ENCODE peak calls at places on chromosomes 4 and X, in ten cellular contexts. N, T, X, L, B, J, A, Q, Y and G are unnamed samples. For H3K4me1, the result is how much of the 10 kb centered on the place peaks cover.

GRCh38 chr4:175273995-175274753 is 356.0 kb downstream of the ADAM29 start:
- DNase-seq in Q (no peak), A (no peak), L (no peak), J (peak), Y (no peak), N (no peak), X (peak), B (no peak), T (no peak), G (no peak)

GRCh38 chr4:173748353-173748752 is 218.3 kb upstream of the HAND2 start:
- DNase-seq in T (no peak), X (no peak), J (peak), B (peak), N (no peak), Q (no peak), Y (no peak), A (no peak), L (no peak), G (no peak)

GRCh38 chr4:153447175-153447887 is 18.8 kb upstream of the TMEM131L start:
- DNase-seq in T (no peak), N (no peak), Y (no peak), L (no peak), X (no peak), A (no peak), J (peak), B (peak), Q (no peak), G (no peak)

GRCh38 chr4:53553486-53554210 is 37.6 kb downstream of the LNX1 start:
- DNase-seq in L (no peak), N (no peak), J (no peak), A (no peak), Y (no peak), Q (no peak), T (no peak), X (no peak), B (no peak), G (no peak)

GRCh38 chr4:4480685-4481393 is 61.0 kb downstream of the STX18 start:
- DNase-seq in L (no peak), X (no peak), J (peak), Y (no peak), Q (no peak), T (no peak), B (peak), N (peak), A (no peak), G (no peak)

GRCh38 chrX:37763400-37763799 is 16.5 kb upstream of the CYBB start:
- DNase-seq in Y (no peak), T (no peak), J (no peak), A (no peak), N (no peak), L (no peak), B (no peak), X (no peak), Q (no peak), G (no peak)

GRCh38 chrX:84188320-84188834 is 378 bp upstream of the RPS6KA6 start:
- DNase-seq in X (peak), Q (peak), Y (no peak), T (peak), B (peak), N (peak), A (peak), L (no peak), J (peak), G (peak)

GRCh38 chr4:75289843-75290616 is 224.2 kb downstream of the RCHY1 start:
- DNase-seq in A (peak), Q (peak), N (no peak), L (no peak), Y (no peak), J (peak), X (no peak), B (peak), T (no peak), G (no peak)

GRCh38 chrX:134548257-134548732 is 88.3 kb downstream of the HPRT1 start:
- DNase-seq in A (no peak), Y (no peak), X (no peak), Q (no peak), L (no peak), B (peak), J (peak), N (no peak), T (no peak), G (no peak)

GRCh38 chr4:105822061-105822460 is 73.2 kb upstream of the NPNT start:
- DNase-seq in L (no peak), B (no peak), Q (no peak), N (no peak), J (no peak), X (no peak), Y (no peak), T (no peak), A (no peak), G (no peak)

GRCh38 chrX:290476-291166 is 9.4 kb downstream of the PLCXD1 start:
- DNase-seq in L (no peak), J (no peak), Q (no peak), Y (no peak), N (peak), A (no peak), B (no peak), X (no peak), T (peak), G (peak)

GRCh38 chrX:115233497-115234219 is at the start of gene LRCH2:
- DNase-seq in X (peak), T (peak), A (no peak), Q (no peak), B (peak), N (peak), L (peak), J (peak), Y (no peak), G (peak)

GRCh38 chr4:158783775-158784174 is 14.9 kb downstream of the FNIP2 start:
- DNase-seq in T (no peak), L (no peak), B (peak), Y (no peak), J (peak), A (peak), Q (no peak), N (no peak), X (peak), G (no peak)

GRCh38 chrX:69029696-69030245 is 135.5 kb downstream of the PJA1 start:
- DNase-seq in A (no peak), L (no peak), N (no peak), Q (no peak), T (no peak), B (no peak), Y (no peak), J (no peak), X (no peak), G (no peak)

GRCh38 chr4:54318904-54319303 is 89.8 kb downstream of the PDGFRA start:
- DNase-seq in B (peak), J (peak), N (no peak), Y (no peak), A (peak), L (no peak), T (no peak), X (peak), Q (no peak), G (no peak)

GRCh38 chrX:3244955-3245354 is 101.5 kb downstream of the MXRA5 start:
- DNase-seq in J (no peak), L (no peak), A (peak), Y (no peak), N (no peak), Q (no peak), T (no peak), X (no peak), B (peak), G (no peak)

GRCh38 chr4:8217871-8218270 is 18.8 kb downstream of the SH3TC1 start:
- DNase-seq in Y (no peak), J (no peak), Q (no peak), L (no peak), T (no peak), B (no peak), A (no peak), N (peak), X (no peak), G (no peak)

GRCh38 chr4:94852601-94853000 is 94.8 kb downstream of the BMPR1B start:
- DNase-seq in J (no peak), T (no peak), Y (no peak), L (no peak), B (no peak), Q (no peak), A (no peak), X (no peak), N (no peak), G (no peak)

GRCh38 chr4:27043200-27043599 is 182.6 kb downstream of the STIM2 start:
- DNase-seq in A (no peak), J (no peak), L (no peak), X (no peak), Q (no peak), B (no peak), Y (no peak), T (no peak), N (no peak), G (no peak)

GRCh38 chr4:85510632-85510984 is 35.7 kb downstream of the ARHGAP24 start:
- DNase-seq in L (no peak), Q (no peak), B (no peak), X (no peak), T (no peak), A (no peak), J (no peak), N (no peak), Y (no peak), G (no peak)

GRCh38 chr4:60201052-60201673 is 999.0 kb upstream of the ADGRL3 start:
- DNase-seq in J (peak), N (peak), X (peak), B (peak), A (peak), T (peak), Q (peak), L (peak), Y (no peak), G (peak)

GRCh38 chr4:145887241-145887964 is 51.2 kb downstream of the ZNF827 start:
- DNase-seq in N (no peak), J (peak), Q (no peak), X (peak), L (no peak), T (no peak), A (no peak), B (peak), Y (peak), G (no peak)

GRCh38 chrX:49193542-49193964 is 6.4 kb downstream of the SYP start:
- DNase-seq in J (no peak), X (no peak), L (no peak), A (no peak), Y (no peak), N (no peak), Q (no peak), B (no peak), T (no peak), G (no peak)

GRCh38 chrX:20522420-20522819 is 255.7 kb upstream of the RPS6KA3 start:
- DNase-seq in B (no peak), N (no peak), X (no peak), Y (no peak), L (no peak), J (no peak), A (no peak), T (no peak), Q (no peak), G (no peak)

GRCh38 chrX:69093960-69094935 is 71.0 kb downstream of the PJA1 start:
- DNase-seq in J (peak), N (no peak), B (peak), L (peak), X (peak), A (peak), Y (no peak), Q (peak), T (peak), G (no peak)

GRCh38 chr4:84177831-84178230 is 321.3 kb downstream of the NKX6-1 start:
- DNase-seq in L (no peak), A (peak), Y (no peak), B (no peak), N (no peak), Q (no peak), J (no peak), X (no peak), T (no peak), G (no peak)

GRCh38 chr4:176444741-176445140 is 125.0 kb downstream of the SPCS3 start:
- DNase-seq in Y (no peak), X (peak), N (no peak), A (peak), T (no peak), B (peak), L (no peak), Q (no peak), J (peak), G (no peak)

GRCh38 chrX:112734250-112734649 is 54.5 kb upstream of the LHFPL1 start:
- DNase-seq in X (peak), Y (no peak), J (peak), T (no peak), L (no peak), B (peak), A (no peak), N (peak), Q (no peak), G (peak)

GRCh38 chr4:64584981-64585557 is 175.8 kb upstream of the TECRL start:
- DNase-seq in B (peak), L (no peak), A (peak), J (peak), T (no peak), N (no peak), Q (no peak), Y (no peak), X (peak), G (no peak)

GRCh38 chr4:123450393-123450792 is 53.8 kb downstream of the SPRY1 start:
- DNase-seq in J (no peak), B (no peak), A (no peak), Q (no peak), Y (no peak), N (no peak), X (no peak), T (no peak), L (no peak), G (no peak)

GRCh38 chr4:182010876-182011275 is 232.3 kb upstream of the TENM3 start:
- DNase-seq in B (peak), J (no peak), T (no peak), L (no peak), Y (no peak), X (peak), A (no peak), N (no peak), Q (no peak), G (no peak)

GRCh38 chr4:119746951-119747350 is 118.3 kb upstream of the PDE5A start:
- DNase-seq in L (no peak), T (no peak), A (no peak), B (peak), Y (no peak), Q (no peak), J (no peak), X (peak), N (no peak), G (no peak)

GRCh38 chr4:5758741-5759140 is 47.7 kb downstream of the EVC start:
- DNase-seq in L (no peak), X (peak), N (no peak), J (peak), B (peak), T (peak), Q (no peak), Y (peak), A (peak), G (no peak)

GRCh38 chr4:152430507-152430906 is 105.4 kb downstream of the FBXW7 start:
- DNase-seq in Q (no peak), B (no peak), X (no peak), N (no peak), T (no peak), J (no peak), Y (no peak), L (no peak), A (no peak), G (no peak)
- H3K4me3 ChIP-seq in Q (no peak), B (no peak), X (no peak), N (no peak), T (no peak), J (no peak), Y (no peak), L (no peak), A (no peak), G (no peak)

GRCh38 chr4:168610911-168611530 is 114.2 kb downstream of the PALLD start:
- DNase-seq in B (peak), X (no peak), A (no peak), T (no peak), L (no peak), N (no peak), J (no peak), Q (no peak), Y (no peak), G (no peak)

GRCh38 chr4:168613869-168614268 is 117.0 kb downstream of the PALLD start:
- DNase-seq in B (no peak), X (no peak), T (no peak), L (no peak), J (no peak), Y (no peak), N (no peak), Q (no peak), A (no peak), G (no peak)

GRCh38 chr4:168615294-168615693 is 118.4 kb downstream of the PALLD start:
- DNase-seq in X (peak), B (peak), N (no peak), J (no peak), Y (no peak), T (peak), A (no peak), L (no peak), Q (no peak), G (no peak)

GRCh38 chr4:168614316-168615057 is 117.6 kb downstream of the PALLD start:
- DNase-seq in A (no peak), B (no peak), L (no peak), X (peak), N (no peak), J (no peak), Q (no peak), Y (no peak), T (no peak), G (no peak)

DNA sequence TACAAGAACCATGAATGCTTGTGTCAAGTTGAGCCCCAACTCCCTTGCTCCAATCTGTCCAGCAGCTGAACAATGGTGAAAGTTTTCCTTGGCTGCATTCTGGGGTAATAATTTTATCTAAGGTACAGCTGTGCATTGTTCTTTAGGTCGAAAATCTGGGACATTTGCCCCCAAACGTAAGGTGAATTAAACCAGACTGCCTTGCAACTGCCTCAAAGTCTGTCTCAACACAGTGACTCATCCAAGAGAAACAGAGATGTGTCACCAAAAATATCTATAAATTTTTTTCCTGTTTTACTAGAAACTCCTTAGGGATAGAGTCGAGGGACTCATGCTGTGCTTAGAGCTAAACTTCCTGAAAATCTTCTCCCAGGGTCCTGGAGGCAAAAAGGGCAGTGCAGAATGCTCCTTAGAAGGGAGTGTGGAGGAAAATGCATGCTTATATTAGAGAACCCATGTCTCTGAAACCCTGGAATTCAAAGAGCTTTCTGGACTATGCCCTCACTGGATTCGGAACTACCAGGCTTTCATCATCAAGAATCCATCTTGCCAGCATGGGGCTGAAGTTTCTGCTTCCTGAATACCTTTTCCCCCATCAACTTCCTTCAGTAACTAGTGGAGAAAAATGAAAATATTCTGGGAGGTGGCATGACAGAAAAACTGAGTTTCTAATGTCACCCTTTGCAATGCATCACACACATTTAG is 115.7 kb downstream of the PALLD start:
- DNase-seq in N (no peak), Y (no peak), Q (no peak), T (no peak), X (peak), A (peak), J (peak), B (peak), L (no peak), G (no peak)
- H3K4me1 ChIP-seq in N (under half), Y (under half), Q (under half), T (half or more), X (under half), A (under half), J (under half), B (half or more), L (under half), G (under half)

GRCh38 chr4:38490753-38491446 is 173.1 kb upstream of the KLF3 start:
- DNase-seq in B (no peak), N (no peak), Y (no peak), X (no peak), Q (no peak), A (no peak), T (no peak), L (no peak), J (no peak), G (no peak)
- H3K4me3 ChIP-seq in B (peak), N (no peak), Y (no peak), X (no peak), Q (no peak), A (no peak), T (no peak), L (no peak), J (no peak), G (no peak)

GRCh38 chr4:88673886-88674285 is 23.7 kb downstream of the NAP1L5 start:
- DNase-seq in L (no peak), T (no peak), Q (no peak), N (no peak), J (no peak), B (no peak), A (no peak), X (no peak), Y (no peak), G (no peak)

GRCh38 chr4:88675543-88675942 is 22.1 kb downstream of the NAP1L5 start:
- DNase-seq in B (no peak), X (peak), Q (no peak), A (no peak), Y (no peak), L (no peak), N (no peak), J (no peak), T (no peak), G (no peak)

GRCh38 chr4:88674565-88674964 is 23.1 kb downstream of the NAP1L5 start:
- DNase-seq in X (peak), Y (no peak), T (no peak), Q (no peak), A (peak), B (peak), L (no peak), N (no peak), J (no peak), G (no peak)

GRCh38 chr4:88674989-88675388 is 22.6 kb downstream of the NAP1L5 start:
- DNase-seq in N (no peak), Y (no peak), T (no peak), A (peak), B (peak), J (peak), Q (no peak), X (peak), L (no peak), G (no peak)

DNA sequence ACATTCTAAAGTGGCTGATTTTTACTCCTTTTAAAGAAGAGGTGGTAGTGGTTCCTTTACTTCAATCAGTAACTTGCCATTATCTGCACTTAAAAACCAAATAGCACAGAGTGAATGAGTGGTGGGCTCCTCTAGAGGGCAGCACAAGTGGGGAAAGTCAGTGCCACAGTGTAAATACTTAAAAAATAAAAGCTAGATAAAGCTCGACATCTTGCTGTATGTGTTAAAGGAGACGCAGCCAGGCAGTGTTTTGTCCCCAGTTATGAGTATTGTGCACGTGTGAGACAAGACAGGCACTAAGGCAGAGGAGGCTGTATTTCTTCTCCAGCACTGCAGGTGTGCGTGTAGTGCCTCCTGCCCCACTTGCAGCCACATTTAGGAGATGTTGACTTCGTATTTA is 24.6 kb downstream of the NAP1L5 start:
- DNase-seq in A (peak), L (no peak), Y (no peak), N (no peak), Q (peak), J (peak), T (no peak), X (no peak), B (peak), G (no peak)
- H3K4me1 ChIP-seq in A (under half), L (under half), Y (under half), N (under half), Q (under half), J (under half), T (under half), X (under half), B (under half), G (under half)

GRCh38 chr4:185246453-185246852 is 37.1 kb downstream of the SNX25 start:
- DNase-seq in T (no peak), B (no peak), Q (no peak), A (no peak), L (no peak), N (no peak), Y (no peak), X (no peak), J (no peak), G (no peak)

GRCh38 chr4:185249105-185249504 is 39.7 kb downstream of the SNX25 start:
- DNase-seq in X (no peak), T (no peak), N (no peak), Y (no peak), J (no peak), A (no peak), L (no peak), Q (no peak), B (no peak), G (no peak)

GRCh38 chr4:185244763-185245162 is 35.4 kb downstream of the SNX25 start:
- DNase-seq in Q (no peak), A (no peak), X (no peak), J (peak), Y (no peak), L (no peak), T (no peak), N (no peak), B (peak), G (no peak)

GRCh38 chr4:185243879-185244278 is 34.5 kb downstream of the SNX25 start:
- DNase-seq in A (no peak), N (no peak), Q (no peak), J (no peak), Y (no peak), X (no peak), T (no peak), L (no peak), B (no peak), G (no peak)

GRCh38 chr4:185247151-185247550 is 37.8 kb downstream of the SNX25 start:
- DNase-seq in L (no peak), A (no peak), X (peak), Y (no peak), J (peak), T (no peak), Q (no peak), B (peak), N (no peak), G (no peak)
- H3K4me3 ChIP-seq in L (no peak), A (no peak), X (no peak), Y (no peak), J (no peak), T (no peak), Q (no peak), B (peak), N (no peak), G (no peak)